ENCODE peak calls at places on chromosomes 11 and 22, in eight cellular contexts. One of them, this sample, is unnamed.

GRCh38 chr11:68160100-68160695 is 39.0 kb upstream of the CHKA start:
- DNase-seq in PC-9: peak; percentile 66
- DNase-seq in psoas muscle: no peak
- DNase-seq in cardiac muscle cell: no peak
- DNase-seq in A549: no peak
- DNase-seq in DND-41: no peak
- DNase-seq in lower lobe of right lung: no peak
- DNase-seq in spleen: no peak
- DNase-seq in this sample: no peak

GRCh38 chr11:85960678-85961077 is 105.5 kb downstream of the CCDC83 start:
- DNase-seq in PC-9: no peak
- DNase-seq in psoas muscle: no peak
- DNase-seq in cardiac muscle cell: no peak
- DNase-seq in A549: no peak
- DNase-seq in DND-41: no peak
- DNase-seq in lower lobe of right lung: no peak
- DNase-seq in spleen: no peak
- DNase-seq in this sample: no peak

GRCh38 chr11:129259950-129260349 is 67.8 kb upstream of the ARHGAP32 start:
- DNase-seq in PC-9: no peak
- DNase-seq in psoas muscle: no peak
- DNase-seq in cardiac muscle cell: peak; percentile 53
- DNase-seq in A549: no peak
- DNase-seq in DND-41: no peak
- DNase-seq in lower lobe of right lung: no peak
- DNase-seq in spleen: no peak
- DNase-seq in this sample: no peak

GRCh38 chr11:107576497-107577086 is 11.1 kb upstream of the ALKBH8 start:
- DNase-seq in PC-9: no peak
- DNase-seq in psoas muscle: peak; percentile 56
- DNase-seq in cardiac muscle cell: peak; percentile 66
- DNase-seq in A549: peak; percentile 36
- DNase-seq in DND-41: peak; percentile 55
- DNase-seq in lower lobe of right lung: no peak
- DNase-seq in spleen: no peak
- DNase-seq in this sample: peak; percentile 48

GRCh38 chr22:36548606-36549005 is 19.6 kb upstream of the EIF3D start:
- DNase-seq in PC-9: no peak
- DNase-seq in psoas muscle: no peak
- DNase-seq in cardiac muscle cell: no peak
- DNase-seq in A549: no peak
- DNase-seq in DND-41: no peak
- DNase-seq in lower lobe of right lung: no peak
- DNase-seq in spleen: no peak
- DNase-seq in this sample: no peak

GRCh38 chr22:35465109-35465701 is 65.3 kb downstream of the MCM5 start:
- DNase-seq in PC-9: no peak
- DNase-seq in psoas muscle: peak; percentile 89
- DNase-seq in cardiac muscle cell: no peak
- DNase-seq in A549: no peak
- DNase-seq in DND-41: no peak
- DNase-seq in lower lobe of right lung: no peak
- DNase-seq in spleen: no peak
- DNase-seq in this sample: peak; percentile 28

GRCh38 chr11:123754101-123754568 is at the start of gene OR6X1:
- DNase-seq in PC-9: no peak
- DNase-seq in psoas muscle: no peak
- DNase-seq in cardiac muscle cell: no peak
- DNase-seq in A549: no peak
- DNase-seq in DND-41: no peak
- DNase-seq in lower lobe of right lung: no peak
- DNase-seq in spleen: no peak
- DNase-seq in this sample: no peak

GRCh38 chr11:31509412-31510345 is at the start of the genes ELP4 and IMMP1L:
- DNase-seq in PC-9: peak; percentile 96
- DNase-seq in psoas muscle: peak; percentile 97
- DNase-seq in cardiac muscle cell: peak; percentile 96
- DNase-seq in A549: peak; percentile 99
- DNase-seq in DND-41: peak; percentile 96
- DNase-seq in lower lobe of right lung: peak; percentile 94
- DNase-seq in spleen: peak; percentile 95
- DNase-seq in this sample: peak; percentile 97

GRCh38 chr22:46591890-46592289 is 28.3 kb upstream of the GRAMD4 start:
- DNase-seq in PC-9: no peak
- DNase-seq in psoas muscle: no peak
- DNase-seq in cardiac muscle cell: no peak
- DNase-seq in A549: no peak
- DNase-seq in DND-41: peak; percentile 31
- DNase-seq in lower lobe of right lung: no peak
- DNase-seq in spleen: peak; percentile 76
- DNase-seq in this sample: no peak
- H3K4me1 ChIP-seq in PC-9: peaks cover 18% of the 10 kb centered on the region
- H3K4me1 ChIP-seq in psoas muscle: peaks cover 35% of the 10 kb centered on the region
- H3K4me1 ChIP-seq in cardiac muscle cell: peaks cover 59% of the 10 kb centered on the region
- H3K4me1 ChIP-seq in A549: no peaks in the 10 kb centered on the region
- H3K4me1 ChIP-seq in DND-41: peaks cover 70% of the 10 kb centered on the region
- H3K4me1 ChIP-seq in lower lobe of right lung: peaks cover 60% of the 10 kb centered on the region
- H3K4me1 ChIP-seq in spleen: peaks cover 99% of the 10 kb centered on the region
- H3K4me1 ChIP-seq in this sample: peaks cover 15% of the 10 kb centered on the region

DNA sequence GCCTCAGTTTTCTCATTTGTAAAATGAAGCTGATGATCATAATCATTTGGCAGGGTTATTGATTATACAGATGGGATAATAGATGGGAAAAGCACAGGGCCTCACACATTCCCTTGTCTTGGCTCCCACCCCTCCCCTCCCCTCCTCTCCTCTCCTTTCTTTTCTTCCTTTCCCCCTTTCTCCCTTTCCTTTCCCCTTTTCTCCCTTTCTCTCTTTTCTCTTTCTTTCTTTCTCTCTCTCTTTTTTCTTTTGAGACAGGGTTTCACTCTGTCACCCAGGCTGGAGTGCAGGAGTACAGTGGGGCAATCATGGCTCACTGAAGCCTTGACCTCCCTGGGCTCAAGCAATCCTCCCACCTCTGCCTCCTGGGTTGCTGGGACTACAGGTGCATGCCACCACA is 161.0 kb upstream of the NARS2 start:
- DNase-seq in PC-9: no peak
- DNase-seq in psoas muscle: no peak
- DNase-seq in cardiac muscle cell: no peak
- DNase-seq in A549: no peak
- DNase-seq in DND-41: no peak
- DNase-seq in lower lobe of right lung: no peak
- DNase-seq in spleen: no peak
- DNase-seq in this sample: no peak
- H3K27ac ChIP-seq in PC-9: no peak overlapping the region
- H3K27ac ChIP-seq in psoas muscle: no peak overlapping the region
- H3K27ac ChIP-seq in cardiac muscle cell: no peak overlapping the region
- H3K27ac ChIP-seq in A549: no peak overlapping the region
- H3K27ac ChIP-seq in DND-41: no peak overlapping the region
- H3K27ac ChIP-seq in lower lobe of right lung: no peak overlapping the region
- H3K27ac ChIP-seq in spleen: no peak overlapping the region
- H3K27ac ChIP-seq in this sample: no peak overlapping the region

GRCh38 chr11:118674094-118674460 is 5.4 kb downstream of the TREH start:
- DNase-seq in PC-9: no peak
- DNase-seq in psoas muscle: no peak
- DNase-seq in cardiac muscle cell: no peak
- DNase-seq in A549: no peak
- DNase-seq in DND-41: no peak
- DNase-seq in lower lobe of right lung: no peak
- DNase-seq in spleen: no peak
- DNase-seq in this sample: no peak

GRCh38 chr11:118670063-118670462 is 9.4 kb downstream of the TREH start:
- DNase-seq in PC-9: no peak
- DNase-seq in psoas muscle: no peak
- DNase-seq in cardiac muscle cell: no peak
- DNase-seq in A549: no peak
- DNase-seq in DND-41: no peak
- DNase-seq in lower lobe of right lung: no peak
- DNase-seq in spleen: no peak
- DNase-seq in this sample: no peak

GRCh38 chr11:118671254-118671653 is 8.2 kb downstream of the TREH start:
- DNase-seq in PC-9: no peak
- DNase-seq in psoas muscle: no peak
- DNase-seq in cardiac muscle cell: no peak
- DNase-seq in A549: no peak
- DNase-seq in DND-41: no peak
- DNase-seq in lower lobe of right lung: no peak
- DNase-seq in spleen: no peak
- DNase-seq in this sample: no peak

GRCh38 chr11:118673361-118674093 is 5.9 kb downstream of the TREH start:
- DNase-seq in PC-9: peak; percentile 29
- DNase-seq in psoas muscle: no peak
- DNase-seq in cardiac muscle cell: no peak
- DNase-seq in A549: no peak
- DNase-seq in DND-41: no peak
- DNase-seq in lower lobe of right lung: no peak
- DNase-seq in spleen: no peak
- DNase-seq in this sample: no peak

GRCh38 chr11:118672865-118673264 is 6.6 kb downstream of the TREH start:
- DNase-seq in PC-9: peak; percentile 34
- DNase-seq in psoas muscle: no peak
- DNase-seq in cardiac muscle cell: no peak
- DNase-seq in A549: no peak
- DNase-seq in DND-41: no peak
- DNase-seq in lower lobe of right lung: no peak
- DNase-seq in spleen: no peak
- DNase-seq in this sample: no peak
- TF ChIP-seq CTCF in PC-9: no peak
- TF ChIP-seq CTCF in psoas muscle: no peak
- TF ChIP-seq CTCF in cardiac muscle cell: peak; percentile 31
- TF ChIP-seq CTCF in A549: no peak
- TF ChIP-seq CTCF in DND-41: no peak
- TF ChIP-seq CTCF in lower lobe of right lung: no peak
- TF ChIP-seq CTCF in spleen: no peak
- TF ChIP-seq CTCF in this sample: no peak

GRCh38 chr11:1528710-1529109 is 42.1 kb upstream of the MOB2 start:
- DNase-seq in PC-9: no peak
- DNase-seq in psoas muscle: no peak
- DNase-seq in cardiac muscle cell: no peak
- DNase-seq in A549: no peak
- DNase-seq in DND-41: no peak
- DNase-seq in lower lobe of right lung: no peak
- DNase-seq in spleen: no peak
- DNase-seq in this sample: no peak

GRCh38 chr11:1529286-1529685 is 42.7 kb upstream of the MOB2 start:
- DNase-seq in PC-9: no peak
- DNase-seq in psoas muscle: no peak
- DNase-seq in cardiac muscle cell: no peak
- DNase-seq in A549: no peak
- DNase-seq in DND-41: no peak
- DNase-seq in lower lobe of right lung: no peak
- DNase-seq in spleen: no peak
- DNase-seq in this sample: no peak

GRCh38 chr11:1523779-1524178 is 37.2 kb upstream of the MOB2 start:
- DNase-seq in PC-9: no peak
- DNase-seq in psoas muscle: no peak
- DNase-seq in cardiac muscle cell: no peak
- DNase-seq in A549: no peak
- DNase-seq in DND-41: no peak
- DNase-seq in lower lobe of right lung: no peak
- DNase-seq in spleen: no peak
- DNase-seq in this sample: no peak

GRCh38 chr11:1529774-1530173 is 42.3 kb downstream of the DUSP8 start:
- DNase-seq in PC-9: no peak
- DNase-seq in psoas muscle: no peak
- DNase-seq in cardiac muscle cell: no peak
- DNase-seq in A549: no peak
- DNase-seq in DND-41: no peak
- DNase-seq in lower lobe of right lung: no peak
- DNase-seq in spleen: no peak
- DNase-seq in this sample: no peak

GRCh38 chr11:1526785-1527184 is 40.2 kb upstream of the MOB2 start:
- DNase-seq in PC-9: no peak
- DNase-seq in psoas muscle: no peak
- DNase-seq in cardiac muscle cell: no peak
- DNase-seq in A549: no peak
- DNase-seq in DND-41: no peak
- DNase-seq in lower lobe of right lung: no peak
- DNase-seq in spleen: no peak
- DNase-seq in this sample: no peak
- H3K4me1 ChIP-seq in PC-9: no peaks in the 10 kb centered on the region
- H3K4me1 ChIP-seq in psoas muscle: peaks cover 61% of the 10 kb centered on the region
- H3K4me1 ChIP-seq in cardiac muscle cell: peaks cover 11% of the 10 kb centered on the region
- H3K4me1 ChIP-seq in A549: no peaks in the 10 kb centered on the region
- H3K4me1 ChIP-seq in DND-41: no peaks in the 10 kb centered on the region
- H3K4me1 ChIP-seq in lower lobe of right lung: peaks cover 31% of the 10 kb centered on the region
- H3K4me1 ChIP-seq in spleen: peaks cover 98% of the 10 kb centered on the region
- H3K4me1 ChIP-seq in this sample: peaks cover 5% of the 10 kb centered on the region

GRCh38 chr11:83680351-83680750 is 394.2 kb upstream of the CCDC90B start:
- DNase-seq in PC-9: no peak
- DNase-seq in psoas muscle: no peak
- DNase-seq in cardiac muscle cell: no peak
- DNase-seq in A549: no peak
- DNase-seq in DND-41: no peak
- DNase-seq in lower lobe of right lung: no peak
- DNase-seq in spleen: no peak
- DNase-seq in this sample: no peak
- H3K27ac ChIP-seq in PC-9: no peak overlapping the region
- H3K27ac ChIP-seq in psoas muscle: no peak overlapping the region
- H3K27ac ChIP-seq in cardiac muscle cell: no peak overlapping the region
- H3K27ac ChIP-seq in A549: no peak overlapping the region
- H3K27ac ChIP-seq in DND-41: no peak overlapping the region
- H3K27ac ChIP-seq in lower lobe of right lung: no peak overlapping the region
- H3K27ac ChIP-seq in spleen: no peak overlapping the region
- H3K27ac ChIP-seq in this sample: no peak overlapping the region

GRCh38 chr22:43946391-43946680 is 8.9 kb upstream of the SAMM50 start:
- DNase-seq in PC-9: no peak
- DNase-seq in psoas muscle: no peak
- DNase-seq in cardiac muscle cell: no peak
- DNase-seq in A549: peak; percentile 28
- DNase-seq in DND-41: no peak
- DNase-seq in lower lobe of right lung: no peak
- DNase-seq in spleen: no peak
- DNase-seq in this sample: no peak
- TF ChIP-seq CTCF in PC-9: no peak
- TF ChIP-seq CTCF in psoas muscle: no peak
- TF ChIP-seq CTCF in cardiac muscle cell: no peak
- TF ChIP-seq CTCF in A549: no peak
- TF ChIP-seq CTCF in DND-41: no peak
- TF ChIP-seq CTCF in lower lobe of right lung: no peak
- TF ChIP-seq CTCF in spleen: no peak
- TF ChIP-seq CTCF in this sample: no peak

DNA sequence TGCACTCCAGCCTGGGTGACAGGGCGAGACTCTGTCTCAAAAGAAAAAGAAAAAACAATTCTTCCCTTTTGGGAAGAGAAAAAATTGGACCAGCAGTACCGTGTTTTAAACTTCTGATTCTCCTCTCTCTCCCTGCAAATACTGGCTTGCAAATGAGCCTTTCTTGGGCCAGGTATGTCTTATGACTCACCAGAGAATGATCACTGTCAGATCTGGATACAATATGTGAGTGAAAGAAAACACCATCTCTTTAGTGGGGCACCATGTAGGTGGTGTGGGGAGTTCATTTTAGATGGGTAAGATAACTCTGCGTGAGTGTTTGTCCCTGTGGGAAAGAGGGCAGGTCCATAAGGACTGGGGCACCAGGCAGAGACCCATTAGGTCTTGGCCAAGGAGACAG is 2.4 kb upstream of the SCGB2A2 start:
- DNase-seq in PC-9: no peak
- DNase-seq in psoas muscle: no peak
- DNase-seq in cardiac muscle cell: no peak
- DNase-seq in A549: no peak
- DNase-seq in DND-41: no peak
- DNase-seq in lower lobe of right lung: no peak
- DNase-seq in spleen: no peak
- DNase-seq in this sample: no peak
- H3K4me1 ChIP-seq in PC-9: no peaks in the 10 kb centered on the region
- H3K4me1 ChIP-seq in psoas muscle: no peaks in the 10 kb centered on the region
- H3K4me1 ChIP-seq in cardiac muscle cell: no peaks in the 10 kb centered on the region
- H3K4me1 ChIP-seq in A549: no peaks in the 10 kb centered on the region
- H3K4me1 ChIP-seq in DND-41: no peaks in the 10 kb centered on the region
- H3K4me1 ChIP-seq in lower lobe of right lung: no peaks in the 10 kb centered on the region
- H3K4me1 ChIP-seq in spleen: no peaks in the 10 kb centered on the region
- H3K4me1 ChIP-seq in this sample: no peaks in the 10 kb centered on the region

This sample was measured in body of pancreas.